ENCODE peak calls at places on chromosomes 4 and X, in ten cellular contexts. V, H, Y, J, M, O, B, W, C and U are unnamed samples.

GRCh38 chrX:108271397-108271787 is 166.8 kb downstream of the COL4A6 start:
- DNase-seq in W (no peak), V (no peak), B (no peak), J (no peak), H (no peak), O (no peak), Y (no peak), M (no peak), C (no peak), U (no peak)

GRCh38 chr4:174929346-174929745 is 11.2 kb downstream of the ADAM29 start:
- DNase-seq in H (no peak), M (no peak), J (no peak), C (no peak), V (no peak), B (no peak), Y (no peak), W (no peak), O (no peak), U (no peak)

GRCh38 chrX:129726307-129727111 is 12.3 kb upstream of the XPNPEP2 start:
- DNase-seq in V (peak; percentile 13), W (peak; percentile 22), B (peak; percentile 30), M (no peak), H (no peak), Y (peak; percentile 20), C (no peak), O (no peak), J (no peak), U (peak; percentile 51)

GRCh38 chrX:71623714-71624113 is 5.4 kb upstream of the CXCR3 start:
- DNase-seq in H (no peak), O (no peak), C (no peak), V (no peak), J (no peak), W (no peak), Y (no peak), B (no peak), M (no peak), U (no peak)

GRCh38 chr4:82850684-82851083 is 40.3 kb downstream of the SEC31A start:
- DNase-seq in B (no peak), J (no peak), M (no peak), V (no peak), O (no peak), H (no peak), Y (no peak), C (no peak), W (no peak), U (no peak)

GRCh38 chr4:112167790-112168189 is 22.5 kb downstream of the FAM241A start:
- DNase-seq in C (no peak), Y (no peak), H (peak; percentile 18), V (no peak), M (no peak), O (no peak), W (no peak), J (no peak), B (no peak), U (no peak)

GRCh38 chr4:122665148-122665547 is 44.3 kb upstream of the IL21 start:
- DNase-seq in C (no peak), V (no peak), M (no peak), J (no peak), H (no peak), Y (no peak), O (no peak), B (no peak), W (no peak), U (no peak)

GRCh38 chr4:110586137-110586850 is 36.6 kb downstream of the PITX2 start:
- DNase-seq in M (no peak), W (no peak), O (peak; percentile 41), Y (peak; percentile 47), J (peak; percentile 29), V (peak; percentile 3), C (no peak), B (no peak), H (no peak), U (peak; percentile 48)

GRCh38 chrX:9832811-9833210 is 46.6 kb downstream of the SHROOM2 start:
- DNase-seq in M (no peak), J (no peak), H (no peak), Y (no peak), V (no peak), W (no peak), B (no peak), C (no peak), O (peak; percentile 11), U (no peak)

GRCh38 chr4:154583230-154583629 is 7.3 kb downstream of the FGA start:
- DNase-seq in H (no peak), W (no peak), O (no peak), M (no peak), C (no peak), Y (no peak), B (no peak), J (no peak), V (no peak), U (no peak)

GRCh38 chr4:77308843-77309242 is 151.8 kb downstream of the CCNG2 start:
- DNase-seq in C (no peak), V (no peak), J (peak; percentile 49), O (peak; percentile 30), M (no peak), H (no peak), Y (peak; percentile 30), W (no peak), B (peak; percentile 51), U (peak; percentile 2)

GRCh38 chr4:125115941-125116340 is 198.8 kb upstream of the FAT4 start:
- DNase-seq in O (no peak), C (no peak), J (no peak), B (no peak), W (no peak), V (peak; percentile 36), M (no peak), H (no peak), Y (peak; percentile 9), U (peak; percentile 88)

GRCh38 chr4:26583865-26584652 is at the start of gene TBC1D19:
- DNase-seq in W (peak; percentile 85), B (peak; percentile 88), V (peak; percentile 46), O (peak; percentile 88), Y (peak; percentile 77), C (peak; percentile 77), M (peak; percentile 74), H (peak; percentile 84), J (peak; percentile 90), U (peak; percentile 85)

GRCh38 chr4:147591048-147591577 is 26.1 kb upstream of the TMEM184C start:
- DNase-seq in B (no peak), Y (no peak), H (no peak), C (no peak), V (no peak), W (no peak), O (no peak), M (no peak), J (no peak), U (no peak)

GRCh38 chrX:13669246-13669689 is 16.3 kb downstream of the TCEANC start:
- DNase-seq in W (no peak), C (no peak), V (peak; percentile 44), J (peak; percentile 48), Y (peak; percentile 93), O (peak; percentile 33), M (peak; percentile 25), H (peak; percentile 40), B (no peak), U (peak; percentile 90)

GRCh38 chr4:160510925-160511324 is 1408.0 kb downstream of the RAPGEF2 start:
- DNase-seq in H (no peak), W (no peak), J (no peak), C (no peak), B (no peak), V (no peak), O (no peak), M (no peak), Y (peak; percentile 6), U (peak; percentile 39)

GRCh38 chr4:3872834-3873313 is 106.7 kb downstream of the ADRA2C start:
- DNase-seq in M (no peak), V (no peak), O (no peak), H (no peak), Y (no peak), B (no peak), W (no peak), J (no peak), C (no peak), U (no peak)

GRCh38 chrX:30278365-30278764 is 30.8 kb downstream of the NR0B1 start:
- DNase-seq in H (no peak), V (no peak), B (no peak), O (no peak), J (no peak), M (no peak), W (no peak), Y (peak; percentile 27), C (no peak), U (peak; percentile 23)

GRCh38 chr4:146943691-146944375 is 1.8 kb downstream of the TTC29 start:
- DNase-seq in J (no peak), H (no peak), M (no peak), O (no peak), C (no peak), Y (no peak), V (no peak), B (no peak), W (no peak), U (peak; percentile 79)